ENCODE peak calls at places on chromosomes 13 and 19, in eight cellular contexts. One of them, this sample, is unnamed.
A peak's percentile ranks its signal among the peaks of the same experiment; 100 is the strongest.

GRCh38 chr19:8449830-8450229 is 5.1 kb downstream of the HNRNPM start:
- DNase-seq in activated T-helper 9 cell treated with anti-CD3 and anti-CD28 coated beads, Interleukin-2, amount 50 U/mL, for 16 hours: no peak
- DNase-seq in HTR-8/SVneo: no peak
- DNase-seq in B cell: no peak
- DNase-seq in lower leg skin: no peak
- DNase-seq in stimulated activated CD8-positive, alpha-beta memory T cell treated with anti-CD3 and anti-CD28 coated beads, Interleukin-7, amount 100 ng/mL, for 1 hour: no peak
- DNase-seq in nucleus accumbens: no peak
- DNase-seq in RPMI8226: no peak
- DNase-seq in this sample: no peak

GRCh38 chr13:49791214-49791752 is 1.2 kb downstream of the KPNA3 start:
- DNase-seq in activated T-helper 9 cell treated with anti-CD3 and anti-CD28 coated beads, Interleukin-2, amount 50 U/mL, for 16 hours: no peak
- DNase-seq in HTR-8/SVneo: no peak
- DNase-seq in B cell: peak; percentile 43
- DNase-seq in lower leg skin: no peak
- DNase-seq in stimulated activated CD8-positive, alpha-beta memory T cell treated with anti-CD3 and anti-CD28 coated beads, Interleukin-7, amount 100 ng/mL, for 1 hour: no peak
- DNase-seq in nucleus accumbens: no peak
- DNase-seq in RPMI8226: peak; percentile 77
- DNase-seq in this sample: no peak

GRCh38 chr13:113919761-113920160 is 54.1 kb downstream of the C13orf46 start:
- DNase-seq in activated T-helper 9 cell treated with anti-CD3 and anti-CD28 coated beads, Interleukin-2, amount 50 U/mL, for 16 hours: no peak
- DNase-seq in HTR-8/SVneo: no peak
- DNase-seq in B cell: peak; percentile 6
- DNase-seq in lower leg skin: peak; percentile 53
- DNase-seq in stimulated activated CD8-positive, alpha-beta memory T cell treated with anti-CD3 and anti-CD28 coated beads, Interleukin-7, amount 100 ng/mL, for 1 hour: no peak
- DNase-seq in nucleus accumbens: no peak
- DNase-seq in RPMI8226: no peak
- DNase-seq in this sample: peak; percentile 26

GRCh38 chr19:53467503-53468262 is at the start of gene ZNF813:
- DNase-seq in activated T-helper 9 cell treated with anti-CD3 and anti-CD28 coated beads, Interleukin-2, amount 50 U/mL, for 16 hours: peak; percentile 92
- DNase-seq in HTR-8/SVneo: peak; percentile 74
- DNase-seq in B cell: peak; percentile 96
- DNase-seq in lower leg skin: peak; percentile 99
- DNase-seq in stimulated activated CD8-positive, alpha-beta memory T cell treated with anti-CD3 and anti-CD28 coated beads, Interleukin-7, amount 100 ng/mL, for 1 hour: peak; percentile 98
- DNase-seq in nucleus accumbens: peak; percentile 79
- DNase-seq in RPMI8226: peak; percentile 93
- DNase-seq in this sample: peak; percentile 99

GRCh38 chr13:102333320-102334181 is 68.3 kb downstream of the FGF14 start:
- DNase-seq in activated T-helper 9 cell treated with anti-CD3 and anti-CD28 coated beads, Interleukin-2, amount 50 U/mL, for 16 hours: no peak
- DNase-seq in HTR-8/SVneo: no peak
- DNase-seq in B cell: no peak
- DNase-seq in lower leg skin: no peak
- DNase-seq in stimulated activated CD8-positive, alpha-beta memory T cell treated with anti-CD3 and anti-CD28 coated beads, Interleukin-7, amount 100 ng/mL, for 1 hour: no peak
- DNase-seq in nucleus accumbens: no peak
- DNase-seq in RPMI8226: no peak
- DNase-seq in this sample: no peak

GRCh38 chr19:44710483-44710882 is 11.5 kb downstream of the CEACAM16 start:
- DNase-seq in activated T-helper 9 cell treated with anti-CD3 and anti-CD28 coated beads, Interleukin-2, amount 50 U/mL, for 16 hours: no peak
- DNase-seq in HTR-8/SVneo: no peak
- DNase-seq in B cell: no peak
- DNase-seq in lower leg skin: no peak
- DNase-seq in stimulated activated CD8-positive, alpha-beta memory T cell treated with anti-CD3 and anti-CD28 coated beads, Interleukin-7, amount 100 ng/mL, for 1 hour: no peak
- DNase-seq in nucleus accumbens: no peak
- DNase-seq in RPMI8226: no peak
- DNase-seq in this sample: no peak

GRCh38 chr19:30349131-30349730 is 23.0 kb upstream of the ZNF536 start:
- DNase-seq in activated T-helper 9 cell treated with anti-CD3 and anti-CD28 coated beads, Interleukin-2, amount 50 U/mL, for 16 hours: no peak
- DNase-seq in HTR-8/SVneo: no peak
- DNase-seq in B cell: no peak
- DNase-seq in lower leg skin: peak; percentile 48
- DNase-seq in stimulated activated CD8-positive, alpha-beta memory T cell treated with anti-CD3 and anti-CD28 coated beads, Interleukin-7, amount 100 ng/mL, for 1 hour: no peak
- DNase-seq in nucleus accumbens: no peak
- DNase-seq in RPMI8226: no peak
- DNase-seq in this sample: no peak

GRCh38 chr19:30226464-30227070 is 145.6 kb upstream of the ZNF536 start:
- DNase-seq in activated T-helper 9 cell treated with anti-CD3 and anti-CD28 coated beads, Interleukin-2, amount 50 U/mL, for 16 hours: no peak
- DNase-seq in HTR-8/SVneo: no peak
- DNase-seq in B cell: no peak
- DNase-seq in lower leg skin: no peak
- DNase-seq in stimulated activated CD8-positive, alpha-beta memory T cell treated with anti-CD3 and anti-CD28 coated beads, Interleukin-7, amount 100 ng/mL, for 1 hour: no peak
- DNase-seq in nucleus accumbens: no peak
- DNase-seq in RPMI8226: no peak
- DNase-seq in this sample: no peak

GRCh38 chr19:6556480-6556879 is 25.7 kb downstream of the TNFSF9 start:
- DNase-seq in activated T-helper 9 cell treated with anti-CD3 and anti-CD28 coated beads, Interleukin-2, amount 50 U/mL, for 16 hours: no peak
- DNase-seq in HTR-8/SVneo: no peak
- DNase-seq in B cell: no peak
- DNase-seq in lower leg skin: no peak
- DNase-seq in stimulated activated CD8-positive, alpha-beta memory T cell treated with anti-CD3 and anti-CD28 coated beads, Interleukin-7, amount 100 ng/mL, for 1 hour: no peak
- DNase-seq in nucleus accumbens: no peak
- DNase-seq in RPMI8226: no peak
- DNase-seq in this sample: no peak

GRCh38 chr13:64817721-64818120 is 2412.4 kb downstream of the PCDH9 start:
- DNase-seq in activated T-helper 9 cell treated with anti-CD3 and anti-CD28 coated beads, Interleukin-2, amount 50 U/mL, for 16 hours: no peak
- DNase-seq in HTR-8/SVneo: peak; percentile 0
- DNase-seq in B cell: no peak
- DNase-seq in lower leg skin: no peak
- DNase-seq in stimulated activated CD8-positive, alpha-beta memory T cell treated with anti-CD3 and anti-CD28 coated beads, Interleukin-7, amount 100 ng/mL, for 1 hour: no peak
- DNase-seq in nucleus accumbens: no peak
- DNase-seq in RPMI8226: no peak
- DNase-seq in this sample: no peak

GRCh38 chr13:44141725-44142539 is 231.7 kb upstream of the SERP2 start:
- DNase-seq in activated T-helper 9 cell treated with anti-CD3 and anti-CD28 coated beads, Interleukin-2, amount 50 U/mL, for 16 hours: peak; percentile 90
- DNase-seq in HTR-8/SVneo: peak; percentile 81
- DNase-seq in B cell: peak; percentile 96
- DNase-seq in lower leg skin: peak; percentile 99
- DNase-seq in stimulated activated CD8-positive, alpha-beta memory T cell treated with anti-CD3 and anti-CD28 coated beads, Interleukin-7, amount 100 ng/mL, for 1 hour: peak; percentile 88
- DNase-seq in nucleus accumbens: peak; percentile 85
- DNase-seq in RPMI8226: peak; percentile 93
- DNase-seq in this sample: peak; percentile 99

GRCh38 chr19:42048992-42049391 is 21.0 kb downstream of the GRIK5 start:
- DNase-seq in activated T-helper 9 cell treated with anti-CD3 and anti-CD28 coated beads, Interleukin-2, amount 50 U/mL, for 16 hours: no peak
- DNase-seq in HTR-8/SVneo: no peak
- DNase-seq in B cell: no peak
- DNase-seq in lower leg skin: no peak
- DNase-seq in stimulated activated CD8-positive, alpha-beta memory T cell treated with anti-CD3 and anti-CD28 coated beads, Interleukin-7, amount 100 ng/mL, for 1 hour: no peak
- DNase-seq in nucleus accumbens: no peak
- DNase-seq in RPMI8226: peak; percentile 39
- DNase-seq in this sample: no peak

GRCh38 chr19:6690160-6690885 is 20.4 kb upstream of the TNFSF14 start:
- DNase-seq in activated T-helper 9 cell treated with anti-CD3 and anti-CD28 coated beads, Interleukin-2, amount 50 U/mL, for 16 hours: no peak
- DNase-seq in HTR-8/SVneo: no peak
- DNase-seq in B cell: no peak
- DNase-seq in lower leg skin: no peak
- DNase-seq in stimulated activated CD8-positive, alpha-beta memory T cell treated with anti-CD3 and anti-CD28 coated beads, Interleukin-7, amount 100 ng/mL, for 1 hour: no peak
- DNase-seq in nucleus accumbens: no peak
- DNase-seq in RPMI8226: no peak
- DNase-seq in this sample: no peak